ENCODE peak calls at places on chromosome 14, in ten cellular contexts. One of them, this sample, is unnamed. For H3K4me1 and H3K9me3, the result is how much of the 10 kb centered on the place peaks cover.

GRCh38 chr14:99609245-99610117 is 5.5 kb upstream of the CCDC85C start:
- DNase-seq in fibroblast of lung: no peak
- DNase-seq in aorta: no peak
- DNase-seq in lung: no peak
- DNase-seq in ovary: no peak
- DNase-seq in breast epithelium: no peak
- DNase-seq in HCT116: no peak
- DNase-seq in stomach: no peak
- DNase-seq in neural progenitor cell: no peak
- DNase-seq in pancreas: no peak
- DNase-seq in this sample: no peak

GRCh38 chr14:68726093-68726695 is 66.7 kb downstream of the ZFP36L1 start:
- DNase-seq in ovary: no peak
- DNase-seq in fibroblast of lung: no peak
- DNase-seq in stomach: no peak
- DNase-seq in pancreas: no peak
- DNase-seq in breast epithelium: no peak
- DNase-seq in neural progenitor cell: no peak
- DNase-seq in aorta: no peak
- DNase-seq in HCT116: no peak
- DNase-seq in lung: no peak
- DNase-seq in this sample: no peak

GRCh38 chr14:91396959-91397815 is 20.4 kb downstream of the CCDC88C start:
- DNase-seq in ovary: no peak
- DNase-seq in aorta: no peak
- DNase-seq in pancreas: peak
- DNase-seq in stomach: peak
- DNase-seq in lung: peak
- DNase-seq in breast epithelium: no peak
- DNase-seq in HCT116: no peak
- DNase-seq in fibroblast of lung: no peak
- DNase-seq in neural progenitor cell: no peak
- DNase-seq in this sample: no peak

GRCh38 chr14:64074961-64075619 is 219.1 kb downstream of the ESR2 start:
- DNase-seq in HCT116: no peak
- DNase-seq in stomach: no peak
- DNase-seq in neural progenitor cell: no peak
- DNase-seq in fibroblast of lung: peak
- DNase-seq in ovary: no peak
- DNase-seq in aorta: no peak
- DNase-seq in breast epithelium: no peak
- DNase-seq in pancreas: no peak
- DNase-seq in lung: no peak
- DNase-seq in this sample: peak

GRCh38 chr14:94110552-94111181 is at the start of gene IFI27:
- DNase-seq in HCT116: no peak
- DNase-seq in neural progenitor cell: no peak
- DNase-seq in fibroblast of lung: peak
- DNase-seq in pancreas: no peak
- DNase-seq in stomach: peak
- DNase-seq in ovary: peak
- DNase-seq in aorta: no peak
- DNase-seq in breast epithelium: no peak
- DNase-seq in lung: peak
- DNase-seq in this sample: peak

GRCh38 chr14:100810861-100811461 is 15.0 kb upstream of the MEG3 start:
- DNase-seq in neural progenitor cell: no peak
- DNase-seq in aorta: peak
- DNase-seq in HCT116: no peak
- DNase-seq in ovary: no peak
- DNase-seq in lung: no peak
- DNase-seq in stomach: no peak
- DNase-seq in fibroblast of lung: no peak
- DNase-seq in breast epithelium: no peak
- DNase-seq in pancreas: no peak
- DNase-seq in this sample: no peak

GRCh38 chr14:100654814-100655795 is 67.9 kb upstream of the BEGAIN start:
- DNase-seq in neural progenitor cell: peak
- DNase-seq in HCT116: no peak
- DNase-seq in lung: no peak
- DNase-seq in ovary: peak
- DNase-seq in aorta: no peak
- DNase-seq in breast epithelium: no peak
- DNase-seq in stomach: peak
- DNase-seq in fibroblast of lung: no peak
- DNase-seq in pancreas: peak
- DNase-seq in this sample: no peak

GRCh38 chr14:76486251-76486743 is 110.4 kb downstream of the ESRRB start:
- DNase-seq in breast epithelium: no peak
- DNase-seq in aorta: no peak
- DNase-seq in ovary: no peak
- DNase-seq in pancreas: no peak
- DNase-seq in lung: no peak
- DNase-seq in HCT116: no peak
- DNase-seq in fibroblast of lung: no peak
- DNase-seq in stomach: no peak
- DNase-seq in neural progenitor cell: no peak
- DNase-seq in this sample: no peak

GRCh38 chr14:20934148-20934762 is 21.0 kb upstream of the RNASE2 start:
- DNase-seq in neural progenitor cell: peak
- DNase-seq in breast epithelium: no peak
- DNase-seq in lung: no peak
- DNase-seq in pancreas: peak
- DNase-seq in aorta: peak
- DNase-seq in HCT116: peak
- DNase-seq in stomach: peak
- DNase-seq in fibroblast of lung: peak
- DNase-seq in ovary: no peak
- DNase-seq in this sample: peak

GRCh38 chr14:64279719-64280668 is 14.2 kb downstream of the ESR2 start:
- DNase-seq in ovary: no peak
- DNase-seq in pancreas: no peak
- DNase-seq in lung: no peak
- DNase-seq in breast epithelium: no peak
- DNase-seq in stomach: peak
- DNase-seq in fibroblast of lung: no peak
- DNase-seq in neural progenitor cell: no peak
- DNase-seq in aorta: no peak
- DNase-seq in HCT116: no peak
- DNase-seq in this sample: no peak

GRCh38 chr14:101074124-101075024 is 170.9 kb upstream of the RTL1 start:
- DNase-seq in breast epithelium: no peak
- DNase-seq in neural progenitor cell: no peak
- DNase-seq in pancreas: peak
- DNase-seq in HCT116: no peak
- DNase-seq in fibroblast of lung: no peak
- DNase-seq in ovary: peak
- DNase-seq in lung: peak
- DNase-seq in stomach: peak
- DNase-seq in aorta: peak
- DNase-seq in this sample: peak

DNA sequence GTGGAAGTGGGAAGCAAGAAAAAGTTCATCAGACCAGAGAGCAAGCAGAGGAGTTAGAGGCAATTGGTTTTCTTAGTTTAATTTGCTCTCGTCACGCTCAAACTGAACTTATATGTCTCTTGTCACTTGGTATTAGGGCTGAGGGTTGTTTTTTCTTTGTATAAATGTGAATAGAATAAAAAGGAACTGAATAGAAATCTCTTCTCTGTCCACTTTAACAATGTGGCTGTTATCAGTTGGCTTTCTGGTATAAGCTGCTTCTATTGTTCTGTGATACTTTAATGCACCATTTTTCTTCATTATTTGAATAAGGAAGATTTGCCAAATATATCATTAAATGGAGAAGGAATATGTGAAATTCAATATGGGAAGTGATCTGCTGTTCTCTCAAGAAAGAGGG is 115.2 kb downstream of the AKAP6 start:
- DNase-seq in lung: no peak
- DNase-seq in stomach: no peak
- DNase-seq in aorta: no peak
- DNase-seq in neural progenitor cell: no peak
- DNase-seq in ovary: no peak
- DNase-seq in pancreas: no peak
- DNase-seq in fibroblast of lung: no peak
- DNase-seq in HCT116: no peak
- DNase-seq in breast epithelium: no peak
- DNase-seq in this sample: no peak
- H3K4me1 ChIP-seq in lung: under half
- H3K4me1 ChIP-seq in stomach: under half
- H3K4me1 ChIP-seq in aorta: under half
- H3K4me1 ChIP-seq in neural progenitor cell: under half
- H3K4me1 ChIP-seq in ovary: under half
- H3K4me1 ChIP-seq in pancreas: under half
- H3K4me1 ChIP-seq in fibroblast of lung: under half
- H3K4me1 ChIP-seq in HCT116: under half
- H3K4me1 ChIP-seq in breast epithelium: under half
- H3K4me1 ChIP-seq in this sample: under half

DNA sequence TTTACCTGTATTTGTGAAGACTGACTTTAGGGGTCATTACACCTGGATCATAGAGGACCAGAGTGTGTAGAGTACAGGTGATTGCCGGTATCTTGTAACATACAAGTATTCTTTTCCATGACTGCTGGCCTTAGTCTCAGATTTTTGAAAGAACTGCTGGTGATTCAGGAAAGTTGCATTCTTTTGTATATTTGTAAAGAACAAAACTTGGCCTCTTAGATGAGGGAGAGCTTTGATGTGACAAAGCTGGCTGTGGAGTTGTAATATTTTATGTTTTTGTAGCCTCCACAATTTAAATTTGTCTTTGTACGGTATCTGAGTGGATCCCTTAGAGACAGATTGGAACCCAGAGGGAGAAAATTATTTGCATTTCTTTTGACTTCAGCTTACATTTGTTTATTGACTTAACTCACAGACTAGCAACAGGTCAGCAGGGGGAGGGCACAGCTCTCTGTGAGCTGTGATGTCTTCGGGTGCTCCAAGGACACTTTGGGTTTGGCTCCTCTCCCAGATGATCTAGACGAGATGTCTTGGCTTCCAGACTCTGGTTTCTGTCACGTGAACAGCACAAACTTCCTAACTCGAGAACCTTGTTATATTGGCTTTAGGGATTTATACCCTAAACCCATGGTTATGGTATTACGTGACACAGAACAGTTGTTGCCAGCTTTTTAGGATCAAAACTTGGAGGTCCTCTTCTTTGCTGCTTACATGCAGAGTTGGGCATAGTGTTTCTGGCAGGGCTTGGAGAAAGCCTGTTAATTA is 65.9 kb downstream of the DAAM1 start:
- DNase-seq in aorta: no peak
- DNase-seq in ovary: peak
- DNase-seq in breast epithelium: peak
- DNase-seq in HCT116: no peak
- DNase-seq in lung: peak
- DNase-seq in pancreas: no peak
- DNase-seq in neural progenitor cell: no peak
- DNase-seq in fibroblast of lung: peak
- DNase-seq in stomach: peak
- DNase-seq in this sample: peak
- H3K4me3 ChIP-seq in aorta: no peak
- H3K4me3 ChIP-seq in ovary: no peak
- H3K4me3 ChIP-seq in breast epithelium: no peak
- H3K4me3 ChIP-seq in HCT116: no peak
- H3K4me3 ChIP-seq in lung: no peak
- H3K4me3 ChIP-seq in pancreas: no peak
- H3K4me3 ChIP-seq in neural progenitor cell: no peak
- H3K4me3 ChIP-seq in fibroblast of lung: no peak
- H3K4me3 ChIP-seq in stomach: no peak
- H3K4me3 ChIP-seq in this sample: no peak

GRCh38 chr14:79701371-79701770 is 509.9 kb downstream of the DIO2 start:
- DNase-seq in lung: no peak
- DNase-seq in fibroblast of lung: no peak
- DNase-seq in aorta: no peak
- DNase-seq in HCT116: no peak
- DNase-seq in pancreas: no peak
- DNase-seq in ovary: no peak
- DNase-seq in breast epithelium: no peak
- DNase-seq in stomach: no peak
- DNase-seq in neural progenitor cell: no peak
- DNase-seq in this sample: no peak
- H3K9me3 ChIP-seq in lung: under half
- H3K9me3 ChIP-seq in fibroblast of lung: under half
- H3K9me3 ChIP-seq in aorta: under half
- H3K9me3 ChIP-seq in HCT116: under half
- H3K9me3 ChIP-seq in pancreas: under half
- H3K9me3 ChIP-seq in ovary: under half
- H3K9me3 ChIP-seq in breast epithelium: under half
- H3K9me3 ChIP-seq in stomach: under half
- H3K9me3 ChIP-seq in neural progenitor cell: under half
- H3K9me3 ChIP-seq in this sample: under half

GRCh38 chr14:66383271-66383670 is 102.9 kb upstream of the CCDC196 start:
- DNase-seq in pancreas: no peak
- DNase-seq in lung: no peak
- DNase-seq in breast epithelium: no peak
- DNase-seq in fibroblast of lung: no peak
- DNase-seq in aorta: no peak
- DNase-seq in neural progenitor cell: no peak
- DNase-seq in stomach: no peak
- DNase-seq in HCT116: no peak
- DNase-seq in ovary: no peak
- DNase-seq in this sample: no peak

GRCh38 chr14:66378712-66379111 is 107.5 kb upstream of the CCDC196 start:
- DNase-seq in HCT116: no peak
- DNase-seq in stomach: no peak
- DNase-seq in pancreas: no peak
- DNase-seq in lung: no peak
- DNase-seq in neural progenitor cell: no peak
- DNase-seq in fibroblast of lung: no peak
- DNase-seq in breast epithelium: no peak
- DNase-seq in ovary: no peak
- DNase-seq in aorta: no peak
- DNase-seq in this sample: no peak

GRCh38 chr14:66381765-66382164 is 104.4 kb upstream of the CCDC196 start:
- DNase-seq in fibroblast of lung: no peak
- DNase-seq in HCT116: no peak
- DNase-seq in ovary: no peak
- DNase-seq in neural progenitor cell: no peak
- DNase-seq in aorta: no peak
- DNase-seq in pancreas: no peak
- DNase-seq in breast epithelium: no peak
- DNase-seq in stomach: no peak
- DNase-seq in lung: no peak
- DNase-seq in this sample: no peak

GRCh38 chr14:66379116-66379515 is 107.1 kb upstream of the CCDC196 start:
- DNase-seq in stomach: peak
- DNase-seq in fibroblast of lung: no peak
- DNase-seq in pancreas: peak
- DNase-seq in aorta: no peak
- DNase-seq in breast epithelium: no peak
- DNase-seq in HCT116: no peak
- DNase-seq in neural progenitor cell: peak
- DNase-seq in ovary: peak
- DNase-seq in lung: no peak
- DNase-seq in this sample: no peak

GRCh38 chr14:66380143-66380542 is 106.0 kb upstream of the CCDC196 start:
- DNase-seq in breast epithelium: no peak
- DNase-seq in lung: no peak
- DNase-seq in ovary: peak
- DNase-seq in pancreas: no peak
- DNase-seq in HCT116: no peak
- DNase-seq in neural progenitor cell: no peak
- DNase-seq in fibroblast of lung: no peak
- DNase-seq in aorta: no peak
- DNase-seq in stomach: peak
- DNase-seq in this sample: no peak
- H3K4me1 ChIP-seq in breast epithelium: under half
- H3K4me1 ChIP-seq in lung: under half
- H3K4me1 ChIP-seq in ovary: under half
- H3K4me1 ChIP-seq in pancreas: under half
- H3K4me1 ChIP-seq in HCT116: under half
- H3K4me1 ChIP-seq in neural progenitor cell: under half
- H3K4me1 ChIP-seq in fibroblast of lung: under half
- H3K4me1 ChIP-seq in aorta: under half
- H3K4me1 ChIP-seq in stomach: under half
- H3K4me1 ChIP-seq in this sample: under half

This sample was measured in SJSA1.